ENCODE peak calls at places on chromosomes 2 and 18, in five cellular contexts. E is CD8-positive, alpha-beta memory T cell; W is body of pancreas; A is brain microvascular endothelial cell; B is WERI-Rb-1. Q is an unnamed sample.

GRCh38 chr2:174777334-174777733 is 13.1 kb upstream of the CHRNA1 start:
- DNase-seq in W (no peak), E (no peak), B (no peak), A (no peak), Q (no peak)

GRCh38 chr2:36780231-36780808 is 83.8 kb downstream of the VIT start:
- DNase-seq in A (peak), B (no peak), W (no peak), E (peak), Q (no peak)

GRCh38 chr18:26227051-26227672 is 917 bp downstream of the TAF4B start:
- DNase-seq in W (peak), A (no peak), E (no peak), B (no peak), Q (no peak)

GRCh38 chr2:27885246-27885645 is 4.9 kb downstream of the RBKS start:
- DNase-seq in E (no peak), B (no peak), A (no peak), W (no peak), Q (no peak)

GRCh38 chr2:19786408-19787058 is 115.2 kb downstream of the TTC32 start:
- DNase-seq in A (peak), E (no peak), B (no peak), W (no peak), Q (no peak)

GRCh38 chr18:46256078-46256477 is 151.9 kb downstream of the HAUS1 start:
- DNase-seq in W (no peak), B (no peak), A (no peak), E (no peak), Q (no peak)

GRCh38 chr18:58324824-58325520 is 280.9 kb downstream of the NEDD4L start:
- DNase-seq in W (no peak), E (no peak), B (no peak), A (no peak), Q (no peak)

GRCh38 chr2:168090366-168091019 is 156.9 kb downstream of the STK39 start:
- DNase-seq in B (peak), W (no peak), A (no peak), E (no peak), Q (no peak)

GRCh38 chr18:10269226-10269625 is 185.2 kb upstream of the APCDD1 start:
- DNase-seq in B (no peak), W (no peak), A (no peak), E (no peak), Q (no peak)

GRCh38 chr2:119678021-119678656 is 862 bp upstream of the TMEM177 start:
- DNase-seq in A (no peak), E (peak), W (peak), B (peak), Q (no peak)

GRCh38 chr2:192000196-192000990 is 153.5 kb upstream of the CAVIN2 start:
- DNase-seq in E (no peak), W (no peak), A (no peak), B (peak), Q (no peak)

GRCh38 chr2:157627594-157628281 is 926 bp downstream of the ACVR1C start:
- DNase-seq in E (peak), W (peak), B (peak), A (peak), Q (peak)

GRCh38 chr2:6470518-6470917 is 395.2 kb downstream of the CMPK2 start:
- DNase-seq in E (no peak), B (no peak), A (no peak), W (no peak), Q (no peak)

GRCh38 chr2:202375006-202375610 is 1.0 kb upstream of the BMPR2 start:
- DNase-seq in E (peak), W (peak), B (peak), A (peak), Q (peak)

GRCh38 chr18:5167827-5168226 is 29.2 kb downstream of the AKAIN1 start:
- DNase-seq in B (no peak), E (no peak), A (no peak), W (no peak), Q (no peak)

GRCh38 chr18:57627488-57627887 is 5.9 kb upstream of the NARS1 start:
- DNase-seq in B (peak), A (peak), W (no peak), E (no peak), Q (no peak)

GRCh38 chr18:8721716-8722115 is 16.4 kb downstream of the MTCL1 start:
- DNase-seq in B (no peak), A (peak), W (no peak), E (no peak), Q (no peak)

GRCh38 chr2:18251486-18251885 is 309.0 kb downstream of the RDH14 start:
- DNase-seq in A (no peak), B (peak), E (no peak), W (no peak), Q (no peak)

GRCh38 chr2:24453379-24454073 is 37.5 kb upstream of the NCOA1 start:
- DNase-seq in A (no peak), W (no peak), B (no peak), E (no peak), Q (no peak)

GRCh38 chr2:26346454-26347053 is at the start of gene ADGRF3:
- DNase-seq in B (peak), A (peak), W (peak), E (peak), Q (peak)

GRCh38 chr18:14941792-14942191 is 193.8 kb downstream of the ANKRD30B start:
- DNase-seq in B (no peak), E (no peak), A (no peak), W (no peak), Q (no peak)

GRCh38 chr18:32349728-32350395 is 120.8 kb downstream of the GAREM1 start:
- DNase-seq in B (no peak), W (peak), A (peak), E (no peak), Q (no peak)

GRCh38 chr2:235611337-235611736 is 117.5 kb downstream of the AGAP1 start:
- DNase-seq in B (no peak), E (no peak), A (no peak), W (no peak), Q (no peak)

GRCh38 chr2:15243762-15244161 is 317.4 kb downstream of the NBAS start:
- DNase-seq in B (no peak), E (no peak), W (no peak), A (peak), Q (no peak)

GRCh38 chr2:177612651-177613050 is 220.1 kb downstream of the AGPS start:
- DNase-seq in W (no peak), A (no peak), E (no peak), B (no peak), Q (no peak)

GRCh38 chr18:75112486-75113096 is 96.3 kb downstream of the PTGR3 start:
- DNase-seq in E (no peak), B (no peak), A (no peak), W (no peak), Q (no peak)

GRCh38 chr2:12032975-12033374 is 286.5 kb downstream of the LPIN1 start:
- DNase-seq in A (no peak), W (no peak), B (no peak), E (no peak), Q (no peak)

GRCh38 chr2:189791338-189792042 is 7.2 kb downstream of the PMS1 start:
- DNase-seq in E (peak), A (no peak), B (no peak), W (no peak), Q (no peak)

GRCh38 chr2:177939211-177939610 is 133.4 kb downstream of the PDE11A start:
- DNase-seq in B (no peak), E (no peak), A (no peak), W (no peak), Q (no peak)

GRCh38 chr2:241009601-241010530 is 11.4 kb downstream of the SNED1 start:
- DNase-seq in B (no peak), A (peak), E (peak), W (peak), Q (peak)

GRCh38 chr18:13394794-13395193 is 176.2 kb downstream of the LDLRAD4 start:
- DNase-seq in B (peak), W (no peak), A (no peak), E (no peak), Q (no peak)

GRCh38 chr2:230795856-230796255 is 68.9 kb upstream of the ITM2C start:
- DNase-seq in B (no peak), E (no peak), W (no peak), A (no peak), Q (no peak)

GRCh38 chr2:20573611-20574422 is 77.1 kb downstream of the HS1BP3 start:
- DNase-seq in A (no peak), B (peak), W (no peak), E (no peak), Q (no peak)

GRCh38 chr18:45449761-45450227 is 165.5 kb upstream of the SLC14A2 start:
- DNase-seq in A (peak), B (no peak), E (no peak), W (peak), Q (peak)

GRCh38 chr2:58633576-58634365 is 392.6 kb upstream of the FANCL start:
- DNase-seq in W (no peak), E (no peak), A (peak), B (no peak), Q (no peak)

GRCh38 chr2:101751276-101751675 is 53.8 kb downstream of the MAP4K4 start:
- DNase-seq in A (no peak), B (no peak), E (no peak), W (no peak), Q (no peak)

GRCh38 chr2:101752708-101753107 is 55.2 kb downstream of the MAP4K4 start:
- DNase-seq in A (no peak), E (no peak), B (no peak), W (no peak), Q (no peak)

GRCh38 chr2:101751875-101752619 is 54.5 kb downstream of the MAP4K4 start:
- DNase-seq in B (no peak), E (no peak), A (no peak), W (no peak), Q (no peak)

GRCh38 chr2:101753207-101753616 is 55.7 kb downstream of the MAP4K4 start:
- DNase-seq in B (no peak), E (no peak), A (no peak), W (no peak), Q (no peak)

DNA sequence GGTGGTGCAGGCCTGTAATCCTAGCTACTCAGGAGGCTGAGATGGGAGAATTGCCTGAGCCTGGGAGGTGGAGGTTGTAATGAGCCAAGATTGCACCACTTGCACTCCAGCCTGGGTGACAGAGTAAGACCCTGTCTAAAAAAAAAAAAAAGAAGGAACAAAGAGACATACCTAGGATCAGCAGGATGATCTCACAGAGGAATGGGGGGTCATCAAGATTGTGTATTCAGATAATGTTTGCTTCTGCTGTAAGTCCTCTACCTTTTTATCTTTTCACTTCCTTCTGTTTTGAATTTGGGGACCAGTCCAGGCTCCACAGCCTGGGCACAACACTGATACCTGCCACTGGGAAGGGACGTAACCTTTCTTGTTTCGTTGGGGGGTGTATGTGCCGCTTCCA is 53.2 kb downstream of the MAP4K4 start:
- DNase-seq in E (no peak), A (no peak), B (no peak), W (no peak), Q (no peak)
- H3K4me3 ChIP-seq in E (no peak), A (no peak), B (no peak), W (no peak), Q (no peak)

DNA sequence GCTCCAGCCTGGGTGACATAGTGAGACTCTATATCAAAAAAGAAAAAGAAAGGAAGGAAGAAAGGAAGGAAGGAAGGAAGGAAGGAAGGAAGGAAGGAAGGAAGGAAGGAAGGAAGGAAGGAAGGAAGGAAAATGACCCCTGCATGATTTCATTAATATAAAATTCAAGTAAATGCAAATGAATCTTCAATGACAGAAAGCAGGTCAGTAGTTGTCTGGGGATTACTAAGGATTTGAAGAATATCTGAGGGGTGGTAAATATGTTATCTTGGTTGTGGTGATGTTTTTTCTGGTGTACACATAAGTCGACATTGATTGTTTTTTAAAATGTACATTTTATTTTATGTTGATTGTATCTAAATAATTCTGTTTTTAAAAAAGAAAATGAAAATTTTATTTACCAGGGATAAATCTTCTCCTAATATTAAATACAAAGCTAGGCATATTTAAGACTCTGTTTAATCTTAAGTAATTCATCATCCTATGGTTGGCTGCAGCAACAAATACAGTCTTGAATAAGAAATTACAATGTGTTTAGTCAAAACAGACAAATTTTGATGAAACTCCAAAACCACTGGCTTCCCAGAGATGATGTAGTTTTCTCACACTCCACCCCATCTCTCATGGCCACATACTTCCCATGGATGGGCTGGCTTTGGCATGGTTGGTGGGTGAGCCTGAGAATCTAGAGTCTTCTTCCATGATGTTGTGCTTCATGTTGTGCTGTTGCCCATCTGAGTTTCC is 314.7 kb upstream of the REG3G start:
- DNase-seq in E (no peak), A (no peak), B (no peak), W (no peak), Q (no peak)
- H3K4me3 ChIP-seq in E (no peak), A (no peak), B (no peak), W (no peak), Q (no peak)

GRCh38 chr2:109332880-109333279 is 203.9 kb downstream of the SH3RF3 start:
- DNase-seq in W (no peak), A (no peak), B (no peak), E (no peak), Q (no peak)
- H3K4me3 ChIP-seq in W (no peak), A (no peak), B (no peak), E (no peak), Q (no peak)

GRCh38 chr2:46656640-46657039 is 177.3 kb downstream of the TMEM247 start:
- DNase-seq in B (no peak), A (no peak), E (no peak), W (no peak), Q (no peak)
- H3K4me3 ChIP-seq in B (no peak), A (no peak), E (no peak), W (no peak), Q (no peak)

GRCh38 chr18:68440433-68440832 is 274.5 kb downstream of the TMX3 start:
- DNase-seq in A (no peak), W (no peak), B (no peak), E (no peak), Q (no peak)
- H3K4me3 ChIP-seq in A (no peak), W (no peak), B (no peak), E (no peak), Q (no peak)

DNA sequence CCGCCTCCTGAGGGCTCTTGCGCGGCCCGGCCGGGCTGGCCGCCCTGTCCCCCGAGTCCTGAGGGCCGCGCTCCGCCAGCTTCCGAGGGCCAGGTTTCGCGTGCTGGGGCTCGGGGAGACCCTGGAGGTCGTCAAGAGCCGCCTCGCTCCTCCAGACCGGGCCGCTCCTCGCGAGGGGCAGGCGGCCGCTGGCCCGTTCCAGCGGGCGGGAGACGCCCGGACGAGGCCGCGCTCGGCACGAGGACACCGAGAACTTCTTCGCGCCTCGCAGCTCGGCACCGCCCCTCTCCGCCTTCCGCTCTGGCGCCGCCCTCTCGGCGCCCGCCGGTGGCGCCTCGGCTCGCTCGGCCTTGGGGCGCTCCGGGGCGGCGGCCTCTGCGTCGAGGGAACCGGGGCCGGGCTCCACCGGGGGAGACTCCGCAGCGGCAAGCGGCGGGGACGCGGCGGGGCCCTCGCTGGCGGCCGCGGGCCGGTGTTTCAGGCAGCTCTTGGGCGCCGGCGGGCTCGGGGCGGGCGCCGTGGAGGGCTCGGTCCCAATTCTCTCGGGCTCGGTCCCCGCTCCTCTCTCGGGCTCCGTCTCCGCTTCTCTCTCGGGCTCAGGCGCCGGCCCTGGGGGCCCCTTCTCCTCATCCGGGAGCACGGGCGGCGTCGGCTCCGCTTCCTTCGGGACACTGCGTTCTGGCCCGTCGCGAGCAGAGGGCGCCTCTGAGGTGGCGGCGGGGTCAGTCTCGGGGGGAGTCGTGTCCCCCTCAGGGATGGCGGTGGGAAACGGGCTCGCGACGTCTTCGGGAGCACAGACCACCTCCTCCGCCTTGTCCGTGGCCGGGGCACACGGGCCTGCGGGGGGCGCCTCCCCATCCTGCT is 91.6 kb upstream of the MGAT4A start:
- DNase-seq in B (no peak), W (no peak), A (no peak), E (peak), Q (peak)
- H3K4me3 ChIP-seq in B (no peak), W (no peak), A (no peak), E (no peak), Q (peak)

DNA sequence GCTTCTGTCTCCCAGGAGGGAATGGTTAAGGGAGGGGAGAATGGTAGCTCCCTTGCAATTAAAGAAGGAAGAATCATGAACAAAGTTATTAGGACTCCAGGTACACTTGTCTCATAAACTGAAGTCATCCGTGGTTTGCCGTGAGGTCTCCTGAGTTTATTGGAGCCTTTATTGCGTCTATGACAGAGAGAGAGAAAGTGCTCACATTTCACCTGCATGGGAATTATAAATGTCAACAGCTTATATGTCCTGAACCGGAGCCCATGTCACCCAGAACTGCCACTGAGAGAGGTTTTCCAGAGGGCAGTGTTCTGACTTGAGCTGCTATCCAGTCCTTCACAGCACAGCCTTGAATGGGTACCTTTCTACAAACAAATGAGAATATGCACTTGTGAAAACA is 104.3 kb downstream of the STPG4 start:
- DNase-seq in W (no peak), E (no peak), A (no peak), B (no peak), Q (no peak)
- H3K4me3 ChIP-seq in W (no peak), E (no peak), A (no peak), B (no peak), Q (no peak)

DNA sequence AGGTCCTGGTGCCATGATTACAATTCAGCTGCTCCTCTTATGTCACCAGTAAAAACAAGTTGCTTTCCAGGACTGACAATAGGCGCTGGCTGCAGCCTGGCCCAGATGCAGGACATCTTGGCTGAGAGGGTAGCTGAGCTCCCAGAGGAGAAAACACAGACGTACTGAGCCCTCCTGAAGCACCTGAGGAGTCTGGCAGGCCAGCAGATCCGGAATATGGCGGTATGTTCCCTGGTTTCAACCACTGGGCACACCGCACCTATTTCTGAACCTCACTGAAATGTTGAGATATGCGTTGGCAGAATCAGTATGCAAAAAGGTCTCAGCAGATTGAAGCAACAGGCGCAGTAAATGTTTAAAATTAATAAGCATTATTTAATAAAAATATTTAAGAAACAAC is 73.1 kb upstream of the BZW1 start:
- DNase-seq in W (no peak), A (no peak), B (no peak), E (no peak), Q (no peak)
- H3K4me3 ChIP-seq in W (no peak), A (no peak), B (no peak), E (no peak), Q (no peak)

Q was measured in lower lobe of right lung.